ENCODE peak calls at places on chromosomes 3 and 15, in six cellular contexts. L, J, X, P, G and A are unnamed samples. For H4K20me1, the result is how much of the 10 kb centered on the place peaks cover.

GRCh38 chr3:42979044-42979962 is at the start of gene GASK1A:
- DNase-seq in P (no peak), J (no peak), X (no peak), G (no peak), L (no peak), A (no peak)

GRCh38 chr3:112667599-112667998 is 26.7 kb upstream of the CCDC80 start:
- DNase-seq in J (no peak), G (no peak), L (no peak), P (no peak), X (no peak), A (no peak)

GRCh38 chr3:148992027-148992634 is 791 bp downstream of the GYG1 start:
- DNase-seq in J (no peak), G (peak), L (no peak), X (peak), P (no peak), A (peak)

GRCh38 chr15:41566121-41566885 is 7.3 kb downstream of the TYRO3 start:
- DNase-seq in G (no peak), X (no peak), L (no peak), J (no peak), P (no peak), A (no peak)

GRCh38 chr3:16841906-16842709 is 42.6 kb upstream of the PLCL2 start:
- DNase-seq in P (peak), L (no peak), G (no peak), J (no peak), X (peak), A (no peak)

GRCh38 chr3:16487506-16488175 is 25.9 kb downstream of the RFTN1 start:
- DNase-seq in G (no peak), P (no peak), X (no peak), L (no peak), J (no peak), A (no peak)

GRCh38 chr3:79473993-79474392 is 293.8 kb downstream of the ROBO1 start:
- DNase-seq in X (no peak), J (no peak), L (no peak), P (no peak), G (no peak), A (no peak)

GRCh38 chr15:101723161-101723873 is 956 bp downstream of the TARS3 start:
- DNase-seq in L (peak), J (no peak), G (no peak), P (peak), X (peak), A (no peak)

GRCh38 chr15:61459785-61460707 is 230.9 kb upstream of the RORA start:
- DNase-seq in J (no peak), X (no peak), G (peak), L (peak), P (no peak), A (no peak)

GRCh38 chr3:2360815-2361214 is 262.1 kb downstream of the CNTN4 start:
- DNase-seq in L (no peak), G (no peak), J (no peak), X (no peak), P (no peak), A (no peak)

GRCh38 chr15:74305687-74306086 is 61.8 kb downstream of the CYP11A1 start:
- DNase-seq in L (no peak), X (no peak), G (no peak), J (no peak), P (no peak), A (no peak)

GRCh38 chr3:36147934-36148333 is 232.4 kb upstream of the STAC start:
- DNase-seq in X (no peak), L (no peak), G (no peak), P (no peak), J (no peak), A (peak)

GRCh38 chr15:88843334-88843733 is 40.1 kb downstream of the ACAN start:
- DNase-seq in L (no peak), J (no peak), X (no peak), P (no peak), G (no peak), A (no peak)

GRCh38 chr15:88847144-88847543 is 43.9 kb downstream of the ACAN start:
- DNase-seq in X (no peak), J (no peak), G (no peak), L (no peak), P (no peak), A (no peak)

GRCh38 chr15:88845616-88846015 is 42.4 kb downstream of the ACAN start:
- DNase-seq in J (no peak), L (no peak), G (no peak), X (no peak), P (no peak), A (no peak)

GRCh38 chr15:88842156-88842555 is 38.9 kb downstream of the ACAN start:
- DNase-seq in P (no peak), X (no peak), G (no peak), J (no peak), L (no peak), A (no peak)

GRCh38 chr15:88844749-88845386 is 41.6 kb downstream of the ACAN start:
- DNase-seq in G (no peak), J (no peak), X (no peak), L (no peak), P (no peak), A (no peak)
- H2AFZ ChIP-seq in G (no peak), J (no peak), X (no peak), L (no peak), P (no peak), A (no peak)

GRCh38 chr15:50143255-50143860 is 24.3 kb upstream of the ATP8B4 start:
- DNase-seq in L (no peak), J (no peak), P (no peak), G (no peak), X (no peak), A (no peak)

GRCh38 chr15:50144342-50145120 is 25.5 kb upstream of the ATP8B4 start:
- DNase-seq in P (no peak), J (no peak), G (no peak), L (no peak), X (no peak), A (no peak)

GRCh38 chr15:50148362-50148963 is 29.4 kb upstream of the ATP8B4 start:
- DNase-seq in J (peak), L (peak), G (peak), X (peak), P (no peak), A (peak)

GRCh38 chr15:50146661-50147060 is 27.6 kb upstream of the ATP8B4 start:
- DNase-seq in G (no peak), J (no peak), P (no peak), L (no peak), X (no peak), A (no peak)

DNA sequence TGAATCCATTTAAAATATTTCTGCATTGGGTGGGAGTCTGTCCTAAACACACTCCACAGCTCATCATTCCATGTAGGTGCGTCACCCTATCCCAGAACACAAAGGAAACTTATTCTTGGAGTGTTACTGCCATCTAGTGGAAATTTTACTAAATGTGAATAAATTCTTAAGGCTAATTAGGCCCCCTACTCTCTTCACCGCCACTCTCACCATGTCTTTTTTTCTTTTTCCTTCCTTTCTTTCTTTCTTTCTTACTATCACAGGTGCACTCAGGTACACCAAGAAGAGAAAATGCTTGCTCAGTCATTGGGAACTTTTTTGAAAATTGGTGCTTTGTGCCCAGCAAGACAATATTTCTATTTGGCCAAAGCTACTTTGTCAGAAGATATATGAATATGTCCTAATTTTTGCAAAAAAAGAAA is 26.4 kb upstream of the ATP8B4 start:
- DNase-seq in L (peak), G (peak), X (peak), P (no peak), J (peak), A (peak)
- TF ChIP-seq CTCF in L (peak), G (peak), X (peak), P (peak), J (peak), A (peak)

GRCh38 chr3:126998320-126998719 is 15.4 kb downstream of the PLXNA1 start:
- DNase-seq in G (no peak), J (no peak), X (no peak), P (no peak), L (no peak), A (no peak)
- H4K20me1 ChIP-seq in G (under half), J (under half), X (under half), P (half or more), L (half or more), A (half or more)

DNA sequence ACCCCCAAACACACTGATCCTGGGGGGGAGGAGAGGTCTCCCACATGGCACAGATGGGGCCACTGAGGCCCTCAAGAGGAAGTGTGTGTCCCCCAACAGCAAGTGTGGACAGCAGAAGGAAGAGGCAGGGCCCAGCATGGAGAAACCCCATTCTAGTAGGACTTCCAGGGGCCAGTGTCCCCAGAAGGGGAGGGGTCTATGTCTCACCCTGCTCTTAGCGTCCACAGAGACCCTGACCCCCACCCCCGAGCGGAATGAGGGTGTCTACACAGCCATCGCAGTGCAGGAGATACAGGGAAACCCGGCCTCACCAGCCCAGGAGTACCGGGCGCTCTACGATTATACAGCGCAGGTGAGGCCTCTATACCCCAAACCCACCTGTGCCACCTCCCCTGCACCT is 35.3 kb downstream of the TSPAN3 start:
- DNase-seq in P (no peak), X (no peak), L (no peak), J (no peak), G (no peak), A (no peak)
- H2AFZ ChIP-seq in P (no peak), X (no peak), L (no peak), J (no peak), G (no peak), A (no peak)